ENCODE peak calls at places on chromosomes 3 and 15, in eight cellular contexts. J is pancreas; K is astrocyte; M is small intestine; H is lung; N is mucosa of descending colon; P is PC-3; B is CD8-positive, alpha-beta memory T cell. W is an unnamed sample. For H3K4me1, the result is how much of the 10 kb centered on the place peaks cover.

GRCh38 chr3:59192473-59192872 is 142.6 kb upstream of the CFAP20DC start:
- DNase-seq in J (no peak), K (peak), M (peak), H (no peak), N (no peak), P (peak), B (no peak), W (peak)

GRCh38 chr3:173399001-173399400 is 1.5 kb downstream of the NLGN1 start:
- DNase-seq in J (no peak), K (no peak), M (no peak), H (no peak), N (no peak), P (no peak), B (no peak), W (no peak)

GRCh38 chr15:28899061-28899738 is 13.4 kb downstream of the APBA2 start:
- DNase-seq in J (no peak), K (no peak), M (no peak), H (no peak), N (no peak), P (no peak), B (no peak), W (no peak)

GRCh38 chr3:177838951-177839350 is 641.7 kb upstream of the TBL1XR1 start:
- DNase-seq in J (no peak), K (no peak), M (no peak), H (no peak), N (no peak), P (no peak), B (no peak), W (no peak)

GRCh38 chr15:60809375-60809774 is 330.4 kb upstream of the ICE2 start:
- DNase-seq in J (no peak), K (no peak), M (peak), H (no peak), N (no peak), P (no peak), B (no peak), W (no peak)

GRCh38 chr3:43621406-43621973 is 321 bp downstream of the ANO10 start:
- DNase-seq in J (peak), K (no peak), M (no peak), H (no peak), N (peak), P (no peak), B (no peak), W (no peak)

GRCh38 chr15:89395996-89396395 is 61.4 kb upstream of the POLG start:
- DNase-seq in J (no peak), K (no peak), M (no peak), H (no peak), N (no peak), P (peak), B (no peak), W (no peak)

GRCh38 chr3:69020424-69020823 is 6.9 kb upstream of the EOGT start:
- DNase-seq in J (no peak), K (no peak), M (no peak), H (no peak), N (no peak), P (peak), B (no peak), W (no peak)

GRCh38 chr3:128782282-128783146 is 56.5 kb downstream of the RAB7A start:
- DNase-seq in J (no peak), K (no peak), M (peak), H (no peak), N (no peak), P (no peak), B (no peak), W (no peak)

GRCh38 chr3:128783774-128784173 is 57.8 kb downstream of the RAB7A start:
- DNase-seq in J (no peak), K (no peak), M (no peak), H (no peak), N (no peak), P (no peak), B (no peak), W (no peak)

GRCh38 chr3:128784228-128784627 is 58.2 kb downstream of the RAB7A start:
- DNase-seq in J (no peak), K (no peak), M (no peak), H (no peak), N (no peak), P (no peak), B (no peak), W (no peak)

GRCh38 chr3:128781164-128781563 is 55.2 kb downstream of the RAB7A start:
- DNase-seq in J (no peak), K (no peak), M (no peak), H (no peak), N (no peak), P (no peak), B (no peak), W (no peak)

DNA sequence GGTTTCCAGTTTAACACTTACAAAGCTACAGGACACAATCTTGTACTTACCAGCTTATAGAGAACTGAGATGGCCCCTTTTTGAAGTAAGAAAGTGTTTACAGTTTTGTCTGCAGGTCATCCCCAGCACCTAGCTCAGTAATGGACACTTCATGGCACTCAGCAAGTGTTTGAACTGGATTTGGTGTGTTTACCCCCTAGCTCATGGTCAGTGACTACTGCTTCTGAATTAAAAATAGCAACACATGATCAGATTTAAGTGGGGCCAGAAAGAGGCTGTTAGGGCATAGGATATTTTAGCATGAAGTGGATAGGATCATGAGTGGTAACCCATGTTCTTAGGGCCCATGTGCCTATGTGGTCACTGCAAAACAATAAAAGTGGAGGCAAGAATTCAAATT is 54.5 kb downstream of the RAB7A start:
- DNase-seq in J (no peak), K (no peak), M (no peak), H (no peak), N (no peak), P (no peak), B (no peak), W (no peak)
- H3K4me1 ChIP-seq in J (under half), K (under half), M (under half), H (under half), N (under half), P (under half), B (under half), W (under half)

DNA sequence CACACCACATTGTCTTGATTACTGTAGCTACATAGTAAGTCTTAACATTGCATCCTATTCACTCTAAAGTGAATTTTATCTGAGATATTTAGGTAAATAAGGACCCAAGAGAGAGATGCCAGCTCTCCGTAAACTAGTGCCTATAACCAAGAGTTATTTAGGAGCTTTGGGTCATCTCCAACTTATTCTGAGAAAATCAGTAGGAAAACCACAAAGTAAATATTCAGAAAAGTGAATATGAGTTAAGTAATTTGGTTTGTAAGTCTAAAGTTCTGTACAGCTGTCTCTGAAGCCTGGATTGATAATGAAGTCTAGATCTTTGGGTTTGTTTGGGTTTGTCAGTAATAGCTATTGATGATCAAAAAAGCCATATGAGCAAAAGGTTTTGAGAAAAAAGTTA is 120.0 kb downstream of the FNDC3B start:
- DNase-seq in J (no peak), K (peak), M (no peak), H (no peak), N (no peak), P (peak), B (no peak), W (no peak)
- H3K4me1 ChIP-seq in J (under half), K (under half), M (under half), H (under half), N (under half), P (under half), B (under half), W (under half)

GRCh38 chr3:52434491-52435115 is 10.3 kb downstream of the SEMA3G start:
- DNase-seq in J (no peak), K (no peak), M (no peak), H (no peak), N (no peak), P (no peak), B (no peak), W (no peak)

GRCh38 chr3:52436500-52437106 is 8.3 kb downstream of the SEMA3G start:
- DNase-seq in J (no peak), K (no peak), M (no peak), H (no peak), N (no peak), P (no peak), B (no peak), W (no peak)

GRCh38 chr3:52433328-52434060 is 11.4 kb downstream of the SEMA3G start:
- DNase-seq in J (no peak), K (no peak), M (no peak), H (no peak), N (no peak), P (no peak), B (no peak), W (no peak)

GRCh38 chr3:52434080-52434479 is 10.8 kb downstream of the SEMA3G start:
- DNase-seq in J (no peak), K (no peak), M (no peak), H (no peak), N (no peak), P (no peak), B (no peak), W (no peak)

GRCh38 chr3:52435246-52436101 is 9.4 kb downstream of the SEMA3G start:
- DNase-seq in J (no peak), K (no peak), M (no peak), H (no peak), N (no peak), P (no peak), B (no peak), W (no peak)
- H3K4me1 ChIP-seq in J (under half), K (under half), M (under half), H (under half), N (under half), P (under half), B (under half), W (under half)

DNA sequence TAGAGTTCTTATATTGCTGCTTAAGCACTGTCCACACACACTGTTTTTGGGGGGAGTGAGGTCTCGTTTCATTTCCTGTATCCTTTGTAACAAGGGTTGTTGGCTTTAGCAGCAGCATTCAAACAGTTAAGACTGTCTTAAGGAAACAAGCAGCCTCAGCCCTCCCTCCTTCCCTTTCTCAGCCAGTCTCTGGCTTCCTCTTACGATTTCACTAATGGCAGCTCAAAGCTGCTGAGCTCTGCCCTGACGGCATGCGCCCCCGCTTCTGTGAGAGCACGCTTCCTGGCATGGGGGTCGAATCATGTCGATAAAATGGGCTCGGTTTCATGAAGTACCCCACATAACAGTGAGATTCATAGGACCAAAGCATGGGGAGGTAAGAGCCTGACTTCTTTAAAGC is 105.0 kb downstream of the KLHL25 start:
- DNase-seq in J (no peak), K (peak), M (peak), H (peak), N (peak), P (no peak), B (peak), W (no peak)
- H3K4me1 ChIP-seq in J (under half), K (under half), M (under half), H (under half), N (under half), P (under half), B (half or more), W (under half)

GRCh38 chr3:101819649-101820202 is 29.6 kb upstream of the NFKBIZ start:
- DNase-seq in J (no peak), K (no peak), M (no peak), H (no peak), N (no peak), P (no peak), B (no peak), W (no peak)

GRCh38 chr3:101814835-101815234 is 34.5 kb upstream of the NFKBIZ start:
- DNase-seq in J (no peak), K (no peak), M (peak), H (no peak), N (no peak), P (no peak), B (no peak), W (no peak)

GRCh38 chr3:101813817-101814440 is 34.9 kb downstream of the NXPE3 start:
- DNase-seq in J (no peak), K (no peak), M (peak), H (no peak), N (no peak), P (peak), B (no peak), W (no peak)

GRCh38 chr3:101812895-101813294 is 33.9 kb downstream of the NXPE3 start:
- DNase-seq in J (no peak), K (no peak), M (no peak), H (no peak), N (no peak), P (no peak), B (no peak), W (no peak)

GRCh38 chr3:101816215-101817149 is 32.8 kb upstream of the NFKBIZ start:
- DNase-seq in J (no peak), K (peak), M (no peak), H (no peak), N (no peak), P (peak), B (no peak), W (peak)
- H3K4me1 ChIP-seq in J (under half), K (under half), M (under half), H (under half), N (under half), P (under half), B (under half), W (under half)

W was measured in foreskin keratinocyte.